ENCODE peak calls at places on chromosomes 7 and 10, in four cellular contexts. P is tibial artery, U is WERI-Rb-1, R is A549. M is an unnamed sample. For H3K9me3, the result is how much of the 10 kb centered on the place peaks cover.

GRCh38 chr7:76302299-76303056 is at the start of gene HSPB1:
- DNase-seq in P (peak), U (peak), R (peak), M (peak)

GRCh38 chr10:114061148-114061547 is 17.5 kb downstream of the ADRB1 start:
- DNase-seq in P (no peak), U (no peak), R (no peak), M (no peak)

GRCh38 chr10:58743466-58744115 is 230.9 kb downstream of the BICC1 start:
- DNase-seq in P (no peak), U (no peak), R (peak), M (no peak)

GRCh38 chr7:2158331-2159175 is 74.2 kb downstream of the MAD1L1 start:
- DNase-seq in P (no peak), U (peak), R (no peak), M (no peak)

GRCh38 chr10:70982443-70982842 is 94.1 kb upstream of the PCBD1 start:
- DNase-seq in P (no peak), U (no peak), R (no peak), M (no peak)

GRCh38 chr7:38675500-38676106 is 44.4 kb upstream of the AMPH start:
- DNase-seq in P (no peak), U (no peak), R (no peak), M (no peak)

GRCh38 chr7:712601-713457 is 13.7 kb upstream of the DNAAF5 start:
- DNase-seq in P (no peak), U (no peak), R (no peak), M (no peak)

GRCh38 chr10:201328-201771 is 66.1 kb downstream of the ZMYND11 start:
- DNase-seq in P (no peak), U (no peak), R (no peak), M (no peak)

GRCh38 chr10:2214805-2215204 is 477.5 kb upstream of the ADARB2 start:
- DNase-seq in P (no peak), U (no peak), R (no peak), M (no peak)

GRCh38 chr7:12031186-12031585 is 179.9 kb upstream of the TMEM106B start:
- DNase-seq in P (no peak), U (no peak), R (no peak), M (no peak)

GRCh38 chr7:69889338-69890080 is 291.2 kb downstream of the AUTS2 start:
- DNase-seq in P (no peak), U (no peak), R (no peak), M (no peak)

GRCh38 chr7:144656960-144657359 is 178.9 kb downstream of the TPK1 start:
- DNase-seq in P (no peak), U (peak), R (no peak), M (no peak)

GRCh38 chr10:110408203-110408871 is 89.4 kb upstream of the DUSP5 start:
- DNase-seq in P (no peak), U (no peak), R (peak), M (peak)

GRCh38 chr7:155222578-155222977 is 75.1 kb upstream of the INSIG1 start:
- DNase-seq in P (no peak), U (no peak), R (no peak), M (no peak)

GRCh38 chr7:142263598-142264380 is 5.9 kb upstream of the PRSS58 start:
- DNase-seq in P (no peak), U (no peak), R (no peak), M (peak)

GRCh38 chr7:119703895-119704294 is 569.1 kb upstream of the KCND2 start:
- DNase-seq in P (no peak), U (no peak), R (no peak), M (no peak)

GRCh38 chr10:43287056-43288007 is 20.5 kb upstream of the RASGEF1A start:
- DNase-seq in P (no peak), U (no peak), R (peak), M (peak)

GRCh38 chr7:28083159-28083997 is 97.2 kb downstream of the JAZF1 start:
- DNase-seq in P (peak), U (no peak), R (peak), M (no peak)

GRCh38 chr10:24910574-24910973 is 41.8 kb downstream of the PRTFDC1 start:
- DNase-seq in P (no peak), U (no peak), R (no peak), M (no peak)

GRCh38 chr10:12419279-12419847 is 70.0 kb downstream of the CAMK1D start:
- DNase-seq in P (peak), U (no peak), R (peak), M (peak)

GRCh38 chr10:131175891-131176290 is 135.6 kb downstream of the TCERG1L start:
- DNase-seq in P (no peak), U (no peak), R (no peak), M (no peak)

GRCh38 chr10:131176907-131177306 is 134.6 kb downstream of the TCERG1L start:
- DNase-seq in P (no peak), U (no peak), R (no peak), M (no peak)

GRCh38 chr10:131174211-131174565 is 137.3 kb downstream of the TCERG1L start:
- DNase-seq in P (no peak), U (peak), R (no peak), M (no peak)

GRCh38 chr10:131173484-131174210 is 137.9 kb downstream of the TCERG1L start:
- DNase-seq in P (no peak), U (no peak), R (no peak), M (no peak)

GRCh38 chr10:131174651-131175540 is 136.6 kb downstream of the TCERG1L start:
- DNase-seq in P (no peak), U (no peak), R (no peak), M (no peak)
- H3K9me3 ChIP-seq in P (under half), U (under half), R (under half), M (under half)

GRCh38 chr7:81491573-81491972 is 278.3 kb downstream of the HGF start:
- DNase-seq in P (no peak), U (no peak), R (peak), M (no peak)
- H3K9me3 ChIP-seq in P (under half), U (under half), R (under half), M (under half)

GRCh38 chr7:64614812-64615211 is 51.1 kb upstream of the ZNF107 start:
- DNase-seq in P (no peak), U (no peak), R (no peak), M (peak)
- H3K9me3 ChIP-seq in P (under half), U (under half), R (under half), M (under half)

GRCh38 chr7:71444130-71444529 is 312.2 kb downstream of the GALNT17 start:
- DNase-seq in P (no peak), U (no peak), R (no peak), M (no peak)
- H3K9me3 ChIP-seq in P (under half), U (under half), R (under half), M (under half)

GRCh38 chr7:157787275-157787701 is 450.5 kb downstream of the DNAJB6 start:
- DNase-seq in P (no peak), U (no peak), R (no peak), M (no peak)

GRCh38 chr7:157786375-157787274 is 449.8 kb downstream of the DNAJB6 start:
- DNase-seq in P (no peak), U (no peak), R (no peak), M (no peak)

GRCh38 chr7:157784114-157784835 is 447.5 kb downstream of the DNAJB6 start:
- DNase-seq in P (no peak), U (no peak), R (no peak), M (no peak)

GRCh38 chr7:157785486-157786186 is 448.8 kb downstream of the DNAJB6 start:
- DNase-seq in P (no peak), U (no peak), R (no peak), M (no peak)

GRCh38 chr7:157785021-157785441 is 448.2 kb downstream of the DNAJB6 start:
- DNase-seq in P (no peak), U (no peak), R (no peak), M (no peak)
- H3K9me3 ChIP-seq in P (under half), U (under half), R (under half), M (under half)

M was measured in PC-3.